ENCODE peak calls at places on chromosomes 13 and 19, in nine cellular contexts. I is tibial nerve; S is stimulated activated CD4-positive, alpha-beta T cell treated with anti-CD3 and anti-CD28 coated beads, Interleukin-4, amount 100 ng/mL, for 48 hours; X is left ventricle myocardium inferior; O is neuronal stem cell; U is HCT116; P is CD8-positive, alpha-beta memory T cell; C is activated CD8-positive, alpha-beta memory T cell treated with anti-CD3 and anti-CD28 coated beads, Interleukin-2, amount 50 U/mL, for 4 hours; H is anterior cingulate cortex. F is an unnamed sample.
A peak's percentile ranks its signal among the peaks of the same experiment; 100 is the strongest.

GRCh38 chr19:54430306-54431254 is 15.3 kb downstream of the TTYH1 start:
- DNase-seq in H (peak; percentile 55), C (peak; percentile 51), S (peak; percentile 41), U (peak; percentile 21), P (peak; percentile 32), O (no peak), I (no peak), X (peak; percentile 47), F (peak; percentile 88)

GRCh38 chr13:28411859-28412353 is 83.0 kb downstream of the FLT1 start:
- DNase-seq in H (no peak), O (no peak), S (no peak), I (no peak), U (no peak), X (no peak), P (no peak), C (no peak), F (no peak)

GRCh38 chr13:114077121-114077937 is 55.1 kb downstream of the RASA3 start:
- DNase-seq in I (no peak), S (no peak), X (no peak), C (no peak), P (no peak), H (no peak), O (no peak), U (no peak), F (no peak)

GRCh38 chr13:24202215-24202614 is 41.7 kb downstream of the SPATA13 start:
- DNase-seq in S (no peak), I (no peak), X (no peak), H (no peak), P (no peak), O (no peak), C (no peak), U (no peak), F (no peak)

GRCh38 chr13:53110181-53110580 is 81.6 kb downstream of the OLFM4 start:
- DNase-seq in P (no peak), U (no peak), C (no peak), I (no peak), O (no peak), X (no peak), H (no peak), S (no peak), F (no peak)

GRCh38 chr13:109146912-109147624 is 517.7 kb downstream of the MYO16 start:
- DNase-seq in C (no peak), P (no peak), S (no peak), U (peak; percentile 67), X (no peak), H (no peak), I (no peak), O (no peak), F (no peak)

GRCh38 chr19:41696402-41697197 is 8.5 kb upstream of the CEACAM7 start:
- DNase-seq in H (no peak), P (no peak), I (no peak), S (no peak), U (no peak), O (no peak), X (no peak), C (peak; percentile 9), F (no peak)

GRCh38 chr19:56107626-56108351 is 13.3 kb downstream of the ZNF787 start:
- DNase-seq in U (no peak), P (no peak), X (no peak), H (no peak), I (no peak), S (no peak), C (no peak), O (no peak), F (no peak)

GRCh38 chr13:31588923-31589322 is 150.4 kb upstream of the RXFP2 start:
- DNase-seq in U (no peak), P (no peak), H (no peak), C (no peak), X (no peak), O (no peak), S (no peak), I (no peak), F (no peak)

F was measured in NCI-H2227 treated with DMSO at 0.1 percent for 48 hours.